ENCODE peak calls at places on chromosome 2, in four cellular contexts. V is hepatocyte; H is activated CD4-positive, alpha-beta T cell treated with anti-CD3 and anti-CD28 coated beads, Interleukin-2, amount 50 U/mL, for 48 hours; S is left ventricle myocardium inferior. X is an unnamed sample.

GRCh38 chr2:79512442-79513401 is at the start of gene CTNNA2:
- DNase-seq in V (peak), H (peak), S (no peak), X (peak)

GRCh38 chr2:163236553-163236952 is 398.0 kb upstream of the KCNH7 start:
- DNase-seq in S (no peak), H (no peak), V (no peak), X (no peak)

GRCh38 chr2:3179626-3180025 is 198.0 kb downstream of the EIPR1 start:
- DNase-seq in S (no peak), V (no peak), H (no peak), X (no peak)

GRCh38 chr2:16179701-16180402 is 239.5 kb downstream of the MYCN start:
- DNase-seq in S (no peak), V (peak), H (no peak), X (no peak)

GRCh38 chr2:144479138-144479537 is 40.8 kb downstream of the ZEB2 start:
- DNase-seq in H (no peak), S (no peak), V (no peak), X (no peak)

GRCh38 chr2:3628800-3629199 is 29.2 kb upstream of the ALLC start:
- DNase-seq in H (no peak), V (no peak), S (no peak), X (no peak)

GRCh38 chr2:213149949-213150314 is 1.5 kb downstream of the IKZF2 start:
- DNase-seq in S (no peak), V (no peak), H (no peak), X (no peak)

GRCh38 chr2:205948883-205949282 is 137.1 kb downstream of the INO80D start:
- DNase-seq in H (no peak), S (no peak), V (no peak), X (no peak)

GRCh38 chr2:10141736-10142639 is 19.4 kb downstream of the RRM2 start:
- DNase-seq in S (no peak), V (peak), H (no peak), X (no peak)

GRCh38 chr2:44547713-44548112 is 186.0 kb downstream of the CAMKMT start:
- DNase-seq in H (no peak), S (no peak), V (no peak), X (no peak)

GRCh38 chr2:226759768-226760167 is 39.9 kb downstream of the IRS1 start:
- DNase-seq in S (no peak), V (no peak), H (no peak), X (no peak)

GRCh38 chr2:223069465-223069864 is 17.5 kb downstream of the KCNE4 start:
- DNase-seq in V (no peak), H (no peak), S (no peak), X (no peak)

X was measured in Ammon's horn.